ENCODE peak calls at places on chromosomes 5 and 9, in four cellular contexts. B, E, S and P are unnamed samples.

GRCh38 chr5:155027993-155028629 is 14.6 kb downstream of the KIF4B start:
- DNase-seq in B (no peak), S (no peak), E (no peak), P (no peak)

GRCh38 chr5:132826424-132827082 is 3.9 kb downstream of the SHROOM1 start:
- DNase-seq in S (no peak), E (no peak), B (no peak), P (no peak)

GRCh38 chr5:54317511-54318260 is 7.3 kb upstream of the ARL15 start:
- DNase-seq in S (peak), E (no peak), B (no peak), P (peak)

GRCh38 chr5:34510002-34510401 is 146.1 kb upstream of the RAI14 start:
- DNase-seq in B (no peak), S (no peak), E (no peak), P (no peak)

GRCh38 chr5:112957970-112958773 is 18.4 kb upstream of the DCP2 start:
- DNase-seq in E (peak), B (peak), S (peak), P (peak)

GRCh38 chr9:76707510-76707909 is 56.7 kb upstream of the PCA3 start:
- DNase-seq in B (no peak), E (no peak), S (no peak), P (no peak)

GRCh38 chr9:90881648-90882047 is 80.0 kb downstream of the SYK start:
- DNase-seq in E (no peak), S (no peak), B (no peak), P (no peak)

GRCh38 chr5:179836225-179837019 is 15.7 kb downstream of the SQSTM1 start:
- DNase-seq in E (no peak), B (no peak), S (peak), P (peak)

GRCh38 chr5:123209163-123210013 is 120.3 kb downstream of the PRDM6 start:
- DNase-seq in E (no peak), S (peak), B (no peak), P (peak)

GRCh38 chr9:36426945-36427344 is 26.9 kb upstream of the RNF38 start:
- DNase-seq in B (no peak), E (no peak), S (no peak), P (no peak)

GRCh38 chr9:36424289-36425055 is 24.4 kb upstream of the RNF38 start:
- DNase-seq in S (no peak), B (no peak), E (no peak), P (no peak)

GRCh38 chr9:36426348-36426747 is 26.3 kb upstream of the RNF38 start:
- DNase-seq in S (no peak), E (no peak), B (no peak), P (no peak)

GRCh38 chr9:36423196-36423595 is 23.1 kb upstream of the RNF38 start:
- DNase-seq in E (no peak), S (no peak), B (no peak), P (no peak)
- H3K4me3 ChIP-seq in E (no peak), S (no peak), B (no peak), P (no peak)

GRCh38 chr9:70921126-70921525 is 200.3 kb downstream of the TRPM3 start:
- DNase-seq in B (no peak), S (peak), E (no peak), P (peak)

GRCh38 chr9:70923941-70924340 is 197.5 kb downstream of the TRPM3 start:
- DNase-seq in B (no peak), E (no peak), S (peak), P (no peak)

GRCh38 chr9:70924905-70925547 is 196.4 kb downstream of the TRPM3 start:
- DNase-seq in S (peak), E (peak), B (peak), P (peak)

GRCh38 chr9:70924380-70924779 is 197.0 kb downstream of the TRPM3 start:
- DNase-seq in E (no peak), S (peak), B (no peak), P (peak)
- H3K4me3 ChIP-seq in E (no peak), S (no peak), B (no peak), P (peak)

GRCh38 chr5:43063731-43064171 is 23.6 kb upstream of the ANXA2R start:
- DNase-seq in B (no peak), S (peak), E (peak), P (peak)
- H3K4me3 ChIP-seq in B (no peak), S (no peak), E (peak), P (peak)

GRCh38 chr9:74498616-74499095 is 1.5 kb downstream of the RORB start:
- DNase-seq in E (no peak), B (no peak), S (no peak), P (no peak)
- H3K4me3 ChIP-seq in E (peak), B (peak), S (peak), P (peak)